ENCODE peak calls at places on chromosome 10, in seven cellular contexts. One of them, this sample, is unnamed.

GRCh38 chr10:112124859-112125258 is 58.7 kb downstream of the GPAM start:
- DNase-seq in GM12891: no peak
- DNase-seq in H1: no peak
- DNase-seq in HepG2: no peak
- DNase-seq in SK-N-SH: no peak
- DNase-seq in GM12878: no peak
- DNase-seq in K562: no peak
- DNase-seq in this sample: no peak

GRCh38 chr10:101266396-101267298 is 37.4 kb upstream of the LBX1 start:
- DNase-seq in GM12891: no peak
- DNase-seq in H1: no peak
- DNase-seq in HepG2: no peak
- DNase-seq in SK-N-SH: no peak
- DNase-seq in GM12878: no peak
- DNase-seq in K562: no peak
- DNase-seq in this sample: no peak

GRCh38 chr10:100567249-100567648 is 31.5 kb downstream of the HIF1AN start:
- DNase-seq in GM12891: no peak
- DNase-seq in H1: no peak
- DNase-seq in HepG2: no peak
- DNase-seq in SK-N-SH: no peak
- DNase-seq in GM12878: no peak
- DNase-seq in K562: no peak
- DNase-seq in this sample: no peak

GRCh38 chr10:33216661-33217427 is 117.6 kb downstream of the NRP1 start:
- DNase-seq in GM12891: no peak
- DNase-seq in H1: no peak
- DNase-seq in HepG2: peak; percentile 17
- DNase-seq in SK-N-SH: peak; percentile 56
- DNase-seq in GM12878: no peak
- DNase-seq in K562: no peak
- DNase-seq in this sample: no peak

GRCh38 chr10:77036993-77037734 is 600.4 kb downstream of the KCNMA1 start:
- DNase-seq in GM12891: no peak
- DNase-seq in H1: peak; percentile 34
- DNase-seq in HepG2: peak; percentile 9
- DNase-seq in SK-N-SH: peak; percentile 27
- DNase-seq in GM12878: no peak
- DNase-seq in K562: peak; percentile 70
- DNase-seq in this sample: no peak

GRCh38 chr10:15856328-15857000 is 3.8 kb downstream of the MINDY3 start:
- DNase-seq in GM12891: no peak
- DNase-seq in H1: no peak
- DNase-seq in HepG2: no peak
- DNase-seq in SK-N-SH: peak; percentile 21
- DNase-seq in GM12878: no peak
- DNase-seq in K562: peak; percentile 48
- DNase-seq in this sample: no peak

GRCh38 chr10:97779492-97779891 is 7.7 kb upstream of the SFRP5 start:
- DNase-seq in GM12891: no peak
- DNase-seq in H1: no peak
- DNase-seq in HepG2: no peak
- DNase-seq in SK-N-SH: no peak
- DNase-seq in GM12878: no peak
- DNase-seq in K562: no peak
- DNase-seq in this sample: no peak

GRCh38 chr10:121791761-121792160 is 136.1 kb downstream of the ATE1 start:
- DNase-seq in GM12891: no peak
- DNase-seq in H1: no peak
- DNase-seq in HepG2: no peak
- DNase-seq in SK-N-SH: no peak
- DNase-seq in GM12878: no peak
- DNase-seq in K562: no peak
- DNase-seq in this sample: no peak

GRCh38 chr10:80156216-80156615 is 23.7 kb downstream of the PLAC9 start:
- DNase-seq in GM12891: no peak
- DNase-seq in H1: no peak
- DNase-seq in HepG2: no peak
- DNase-seq in SK-N-SH: no peak
- DNase-seq in GM12878: no peak
- DNase-seq in K562: no peak
- DNase-seq in this sample: no peak

GRCh38 chr10:47104786-47105385 is 193.7 kb downstream of the PTPN20 start:
- DNase-seq in GM12891: no peak
- DNase-seq in H1: no peak
- DNase-seq in HepG2: no peak
- DNase-seq in SK-N-SH: no peak
- DNase-seq in GM12878: no peak
- DNase-seq in K562: no peak
- DNase-seq in this sample: no peak

GRCh38 chr10:78865931-78866717 is 202.6 kb upstream of the ZMIZ1 start:
- DNase-seq in GM12891: no peak
- DNase-seq in H1: no peak
- DNase-seq in HepG2: no peak
- DNase-seq in SK-N-SH: no peak
- DNase-seq in GM12878: no peak
- DNase-seq in K562: no peak
- DNase-seq in this sample: no peak

GRCh38 chr10:116990276-116990800 is 14.6 kb downstream of the SHTN1 start:
- DNase-seq in GM12891: no peak
- DNase-seq in H1: no peak
- DNase-seq in HepG2: no peak
- DNase-seq in SK-N-SH: no peak
- DNase-seq in GM12878: no peak
- DNase-seq in K562: no peak
- DNase-seq in this sample: no peak

GRCh38 chr10:69319911-69320316 is 41.6 kb downstream of the HK1 start:
- DNase-seq in GM12891: no peak
- DNase-seq in H1: no peak
- DNase-seq in HepG2: no peak
- DNase-seq in SK-N-SH: peak; percentile 36
- DNase-seq in GM12878: no peak
- DNase-seq in K562: no peak
- DNase-seq in this sample: no peak

GRCh38 chr10:6114758-6115410 is 26.1 kb downstream of the RBM17 start:
- DNase-seq in GM12891: no peak
- DNase-seq in H1: no peak
- DNase-seq in HepG2: no peak
- DNase-seq in SK-N-SH: no peak
- DNase-seq in GM12878: no peak
- DNase-seq in K562: no peak
- DNase-seq in this sample: no peak

GRCh38 chr10:128043259-128044045 is 82.8 kb downstream of the MKI67 start:
- DNase-seq in GM12891: no peak
- DNase-seq in H1: no peak
- DNase-seq in HepG2: no peak
- DNase-seq in SK-N-SH: no peak
- DNase-seq in GM12878: no peak
- DNase-seq in K562: no peak
- DNase-seq in this sample: no peak

GRCh38 chr10:97762056-97762455 is 9.7 kb downstream of the SFRP5 start:
- DNase-seq in GM12891: no peak
- DNase-seq in H1: no peak
- DNase-seq in HepG2: no peak
- DNase-seq in SK-N-SH: no peak
- DNase-seq in GM12878: no peak
- DNase-seq in K562: no peak
- DNase-seq in this sample: no peak

GRCh38 chr10:110008518-110009339 is 945 bp downstream of the ADD3 start:
- DNase-seq in GM12891: no peak
- DNase-seq in H1: no peak
- DNase-seq in HepG2: peak; percentile 52
- DNase-seq in SK-N-SH: peak; percentile 25
- DNase-seq in GM12878: no peak
- DNase-seq in K562: no peak
- DNase-seq in this sample: no peak

GRCh38 chr10:71776528-71776927 is 3.2 kb upstream of the VSIR start:
- DNase-seq in GM12891: no peak
- DNase-seq in H1: no peak
- DNase-seq in HepG2: no peak
- DNase-seq in SK-N-SH: no peak
- DNase-seq in GM12878: no peak
- DNase-seq in K562: peak; percentile 58
- DNase-seq in this sample: no peak

GRCh38 chr10:36671607-36672006 is 453.8 kb upstream of the ANKRD30A start:
- DNase-seq in GM12891: no peak
- DNase-seq in H1: no peak
- DNase-seq in HepG2: no peak
- DNase-seq in SK-N-SH: no peak
- DNase-seq in GM12878: no peak
- DNase-seq in K562: no peak
- DNase-seq in this sample: no peak

GRCh38 chr10:71761105-71761511 is 12.2 kb downstream of the VSIR start:
- DNase-seq in GM12891: no peak
- DNase-seq in H1: no peak
- DNase-seq in HepG2: no peak
- DNase-seq in SK-N-SH: no peak
- DNase-seq in GM12878: no peak
- DNase-seq in K562: no peak
- DNase-seq in this sample: no peak

GRCh38 chr10:75294866-75295692 is 59.3 kb upstream of the COMTD1 start:
- DNase-seq in GM12891: peak; percentile 53
- DNase-seq in H1: no peak
- DNase-seq in HepG2: peak; percentile 87
- DNase-seq in SK-N-SH: peak; percentile 85
- DNase-seq in GM12878: no peak
- DNase-seq in K562: peak; percentile 76
- DNase-seq in this sample: peak; percentile 39

GRCh38 chr10:25758041-25758457 is 176.0 kb upstream of the MYO3A start:
- DNase-seq in GM12891: peak; percentile 8
- DNase-seq in H1: no peak
- DNase-seq in HepG2: peak; percentile 10
- DNase-seq in SK-N-SH: peak; percentile 61
- DNase-seq in GM12878: no peak
- DNase-seq in K562: peak; percentile 54
- DNase-seq in this sample: no peak

GRCh38 chr10:69327463-69328345 is 49.4 kb downstream of the HK1 start:
- DNase-seq in GM12891: no peak
- DNase-seq in H1: no peak
- DNase-seq in HepG2: no peak
- DNase-seq in SK-N-SH: no peak
- DNase-seq in GM12878: no peak
- DNase-seq in K562: no peak
- DNase-seq in this sample: peak; percentile 36

DNA sequence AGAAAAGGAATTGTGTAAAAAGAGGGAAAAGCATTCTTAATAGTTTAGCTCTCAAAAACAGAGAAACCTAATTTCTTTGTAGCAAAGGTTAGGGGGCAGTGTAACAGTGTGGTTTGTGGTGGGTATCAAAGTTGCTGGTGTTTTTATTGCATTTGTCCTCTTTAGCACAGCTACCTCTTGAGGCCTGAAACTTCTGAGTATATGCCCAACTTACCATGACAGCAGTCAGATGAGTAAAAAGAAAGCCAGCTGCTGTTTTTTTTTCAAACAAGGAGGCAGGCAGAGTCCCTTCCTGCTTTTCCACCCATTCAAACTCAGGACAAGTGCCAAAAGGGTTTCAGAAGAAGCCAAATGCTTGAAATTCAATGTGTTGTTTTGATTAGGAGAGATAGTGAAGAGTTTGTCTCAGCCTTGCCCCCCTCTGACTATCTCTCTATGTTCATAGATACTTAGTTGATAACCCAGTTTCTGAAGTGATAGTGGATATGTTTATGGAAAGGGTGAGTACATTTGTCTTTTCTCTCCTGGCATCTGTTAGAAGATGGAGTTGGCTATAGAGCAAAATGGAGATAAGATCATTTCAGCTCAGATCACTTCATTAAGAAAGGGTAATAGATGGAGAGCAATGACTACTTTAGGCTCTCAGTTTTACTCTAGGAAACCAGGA is 23.1 kb downstream of the GBF1 start:
- DNase-seq in GM12891: no peak
- DNase-seq in H1: no peak
- DNase-seq in HepG2: no peak
- DNase-seq in SK-N-SH: no peak
- DNase-seq in GM12878: no peak
- DNase-seq in K562: no peak
- DNase-seq in this sample: no peak
- TF ChIP-seq TAF1 in GM12891: no peak
- TF ChIP-seq TAF1 in H1: no peak
- TF ChIP-seq TAF1 in HepG2: no peak
- TF ChIP-seq TAF1 in SK-N-SH: no peak
- TF ChIP-seq TAF1 in GM12878: no peak
- TF ChIP-seq TAF1 in K562: no peak
- TF ChIP-seq TAF1 in this sample: no peak

GRCh38 chr10:61952028-61952638 is 50.6 kb downstream of the ARID5B start:
- DNase-seq in GM12891: no peak
- DNase-seq in H1: no peak
- DNase-seq in HepG2: no peak
- DNase-seq in SK-N-SH: no peak
- DNase-seq in GM12878: no peak
- DNase-seq in K562: no peak
- DNase-seq in this sample: no peak

GRCh38 chr10:61949687-61950086 is 48.2 kb downstream of the ARID5B start:
- DNase-seq in GM12891: no peak
- DNase-seq in H1: no peak
- DNase-seq in HepG2: no peak
- DNase-seq in SK-N-SH: no peak
- DNase-seq in GM12878: no peak
- DNase-seq in K562: no peak
- DNase-seq in this sample: no peak

GRCh38 chr10:61950449-61951143 is 49.1 kb downstream of the ARID5B start:
- DNase-seq in GM12891: no peak
- DNase-seq in H1: no peak
- DNase-seq in HepG2: peak; percentile 55
- DNase-seq in SK-N-SH: no peak
- DNase-seq in GM12878: no peak
- DNase-seq in K562: no peak
- DNase-seq in this sample: no peak

DNA sequence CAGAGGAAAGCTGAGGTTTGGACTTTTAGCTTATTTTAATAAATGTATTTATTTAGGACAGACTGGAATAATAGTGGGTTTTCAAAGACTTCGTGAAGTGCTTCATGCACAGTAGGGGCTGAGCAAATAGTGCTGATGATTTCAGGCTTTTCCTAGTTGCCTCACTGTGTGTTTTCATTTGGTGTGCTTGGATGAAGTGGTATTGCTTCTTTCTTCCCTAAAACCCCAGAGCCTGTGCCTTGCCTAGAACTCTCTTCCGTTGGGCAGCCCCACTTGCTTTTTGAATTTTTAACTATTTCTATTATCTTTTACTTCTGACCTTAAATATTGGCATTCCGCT is 49.6 kb downstream of the ARID5B start:
- DNase-seq in GM12891: no peak
- DNase-seq in H1: no peak
- DNase-seq in HepG2: no peak
- DNase-seq in SK-N-SH: no peak
- DNase-seq in GM12878: no peak
- DNase-seq in K562: no peak
- DNase-seq in this sample: no peak
- TF ChIP-seq TAF1 in GM12891: no peak
- TF ChIP-seq TAF1 in H1: no peak
- TF ChIP-seq TAF1 in HepG2: no peak
- TF ChIP-seq TAF1 in SK-N-SH: no peak
- TF ChIP-seq TAF1 in GM12878: no peak
- TF ChIP-seq TAF1 in K562: no peak
- TF ChIP-seq TAF1 in this sample: no peak

GRCh38 chr10:43879742-43880141 is 231.1 kb upstream of the ZNF32 start:
- DNase-seq in GM12891: no peak
- DNase-seq in H1: no peak
- DNase-seq in HepG2: no peak
- DNase-seq in SK-N-SH: no peak
- DNase-seq in GM12878: no peak
- DNase-seq in K562: no peak
- DNase-seq in this sample: no peak
- TF ChIP-seq TAF1 in GM12891: no peak
- TF ChIP-seq TAF1 in H1: no peak
- TF ChIP-seq TAF1 in HepG2: no peak
- TF ChIP-seq TAF1 in SK-N-SH: no peak
- TF ChIP-seq TAF1 in GM12878: no peak
- TF ChIP-seq TAF1 in K562: no peak
- TF ChIP-seq TAF1 in this sample: no peak

GRCh38 chr10:44990965-44991364 is 9.8 kb upstream of the ZNF22 start:
- DNase-seq in GM12891: no peak
- DNase-seq in H1: no peak
- DNase-seq in HepG2: no peak
- DNase-seq in SK-N-SH: no peak
- DNase-seq in GM12878: no peak
- DNase-seq in K562: no peak
- DNase-seq in this sample: no peak
- TF ChIP-seq TAF1 in GM12891: no peak
- TF ChIP-seq TAF1 in H1: no peak
- TF ChIP-seq TAF1 in HepG2: no peak
- TF ChIP-seq TAF1 in SK-N-SH: no peak
- TF ChIP-seq TAF1 in GM12878: no peak
- TF ChIP-seq TAF1 in K562: no peak
- TF ChIP-seq TAF1 in this sample: no peak